ENCODE peak calls at places on chromosomes 13 and 19, in seven cellular contexts. C is hepatic stellate cell; G is Calu3; T is T-helper 9 cell; F is activated T-cell treated with anti-CD3 and anti-CD28 coated beads, Interleukin-2, amount 50 U/mL, for 72 hours; H is NCI-H2107; L is activated effector memory CD4-positive, alpha-beta T cell treated with anti-CD3 and anti-CD28 coated beads, Interleukin-2, amount 50 U/mL, for 16 hours. I is an unnamed sample.

GRCh38 chr19:32339988-32340874 is 5.2 kb upstream of the ZNF507 start:
- DNase-seq in C (peak), G (peak), T (peak), F (peak), H (no peak), L (peak), I (no peak)

GRCh38 chr19:6861683-6862286 is 25.6 kb upstream of the ADGRE1 start:
- DNase-seq in C (no peak), G (no peak), T (no peak), F (no peak), H (no peak), L (no peak), I (no peak)

GRCh38 chr19:50358483-50359431 is 6.7 kb downstream of the NAPSA start:
- DNase-seq in C (peak), G (no peak), T (peak), F (peak), H (no peak), L (peak), I (peak)

GRCh38 chr13:42876270-42876714 is 94.9 kb downstream of the FAM216B start:
- DNase-seq in C (no peak), G (no peak), T (no peak), F (peak), H (no peak), L (no peak), I (no peak)

GRCh38 chr13:23381877-23382276 is 51.6 kb downstream of the SACS start:
- DNase-seq in C (no peak), G (no peak), T (no peak), F (no peak), H (no peak), L (no peak), I (no peak)

GRCh38 chr19:3818479-3818878 is 32.3 kb upstream of the MATK start:
- DNase-seq in C (peak), G (peak), T (no peak), F (peak), H (no peak), L (no peak), I (no peak)

GRCh38 chr19:6925801-6926751 is 38.7 kb downstream of the ADGRE1 start:
- DNase-seq in C (no peak), G (no peak), T (no peak), F (peak), H (no peak), L (peak), I (no peak)

GRCh38 chr19:28864577-28865042 is 348.3 kb downstream of the UQCRFS1 start:
- DNase-seq in C (no peak), G (no peak), T (no peak), F (no peak), H (no peak), L (no peak), I (no peak)

GRCh38 chr19:4937060-4937459 is 27.8 kb downstream of the UHRF1 start:
- DNase-seq in C (no peak), G (no peak), T (no peak), F (no peak), H (no peak), L (no peak), I (no peak)

GRCh38 chr13:99496322-99497142 is 4.7 kb upstream of the TM9SF2 start:
- DNase-seq in C (no peak), G (peak), T (peak), F (peak), H (no peak), L (peak), I (no peak)

GRCh38 chr13:97429681-97430081 is 4.3 kb upstream of the RAP2A start:
- DNase-seq in C (no peak), G (no peak), T (no peak), F (no peak), H (no peak), L (no peak), I (no peak)